ENCODE peak calls at places on chromosomes 7 and 10, in eight cellular contexts. G, S, F, Q, C, N, X and T are unnamed samples.

GRCh38 chr10:104046651-104047050 is 39.0 kb downstream of the COL17A1 start:
- DNase-seq in C (no peak), N (no peak), F (no peak), Q (no peak), S (no peak), G (no peak), X (no peak), T (no peak)

GRCh38 chr7:23211542-23211941 is 29.7 kb downstream of the NUP42 start:
- DNase-seq in C (no peak), Q (no peak), G (no peak), N (no peak), X (no peak), F (no peak), S (no peak), T (no peak)

GRCh38 chr10:71265618-71266146 is 53.3 kb downstream of the UNC5B start:
- DNase-seq in S (no peak), F (no peak), X (no peak), C (no peak), N (no peak), G (no peak), Q (no peak), T (peak)

GRCh38 chr10:25683291-25683690 is 250.7 kb upstream of the MYO3A start:
- DNase-seq in S (no peak), G (no peak), C (no peak), X (no peak), Q (no peak), F (no peak), N (no peak), T (no peak)

GRCh38 chr10:124636271-124636993 is 107.7 kb downstream of the FAM53B start:
- DNase-seq in C (no peak), F (no peak), X (no peak), N (peak), G (no peak), Q (no peak), S (no peak), T (no peak)

GRCh38 chr7:102859084-102859798 is 53.6 kb upstream of the LRRC17 start:
- DNase-seq in N (no peak), G (no peak), F (no peak), S (no peak), C (no peak), X (no peak), Q (no peak), T (no peak)

GRCh38 chr7:136687693-136688322 is 180.6 kb upstream of the CHRM2 start:
- DNase-seq in S (peak), F (no peak), G (peak), N (no peak), C (no peak), Q (no peak), X (peak), T (no peak)

GRCh38 chr7:123754295-123754871 is 5.6 kb upstream of the WASL start:
- DNase-seq in S (no peak), Q (no peak), C (no peak), F (no peak), X (no peak), G (no peak), N (no peak), T (no peak)

GRCh38 chr10:120505056-120505455 is 48.0 kb downstream of the PLPP4 start:
- DNase-seq in F (no peak), X (no peak), S (no peak), N (no peak), Q (no peak), C (no peak), G (no peak), T (no peak)

GRCh38 chr7:151853896-151854807 is 22.8 kb downstream of the PRKAG2 start:
- DNase-seq in Q (no peak), X (no peak), F (no peak), S (no peak), G (no peak), N (no peak), C (no peak), T (peak)

GRCh38 chr10:52314007-52314821 is at the start of gene DKK1:
- DNase-seq in S (peak), Q (peak), G (no peak), C (peak), F (peak), X (peak), N (no peak), T (peak)

GRCh38 chr10:127738512-127739424 is 1.8 kb downstream of the FOXI2 start:
- DNase-seq in Q (no peak), N (no peak), F (no peak), C (no peak), G (peak), S (no peak), X (no peak), T (no peak)

GRCh38 chr7:88309845-88310244 is 3.2 kb upstream of the STEAP4 start:
- DNase-seq in Q (no peak), F (no peak), G (no peak), X (no peak), S (peak), C (no peak), N (no peak), T (no peak)

GRCh38 chr10:48931188-48931587 is 8.5 kb downstream of the LRRC18 start:
- DNase-seq in G (no peak), Q (no peak), C (no peak), N (no peak), X (no peak), S (no peak), F (no peak), T (no peak)

GRCh38 chr10:59627366-59628018 is 82.2 kb downstream of the SLC16A9 start:
- DNase-seq in S (no peak), N (no peak), C (no peak), F (no peak), Q (no peak), X (no peak), G (no peak), T (no peak)

GRCh38 chr7:20267482-20267881 is 50.3 kb upstream of the MACC1 start:
- DNase-seq in N (no peak), F (no peak), X (no peak), C (no peak), S (no peak), Q (no peak), G (no peak), T (no peak)

GRCh38 chr10:69086131-69086530 is 1.8 kb upstream of the SRGN start:
- DNase-seq in C (no peak), Q (no peak), X (no peak), S (no peak), N (no peak), F (no peak), G (no peak), T (peak)

GRCh38 chr7:33888206-33888605 is 17.1 kb upstream of the BMPER start:
- DNase-seq in F (no peak), S (peak), X (no peak), Q (no peak), G (no peak), N (no peak), C (no peak), T (no peak)

GRCh38 chr7:99784007-99784406 is at the start of gene CYP3A4:
- DNase-seq in C (no peak), G (no peak), N (no peak), F (no peak), Q (no peak), X (no peak), S (no peak), T (no peak)

GRCh38 chr10:48231699-48232315 is 42.7 kb downstream of the FRMPD2 start:
- DNase-seq in N (no peak), S (no peak), X (no peak), Q (no peak), C (no peak), F (no peak), G (no peak), T (no peak)

GRCh38 chr10:49103761-49104160 is 11.6 kb downstream of the VSTM4 start:
- DNase-seq in N (no peak), G (no peak), X (no peak), Q (no peak), C (no peak), S (no peak), F (no peak), T (no peak)

GRCh38 chr7:95373323-95373722 is 22.9 kb downstream of the PON3 start:
- DNase-seq in C (no peak), S (no peak), Q (no peak), X (no peak), F (no peak), N (no peak), G (no peak), T (no peak)

GRCh38 chr10:52632591-52632990 is 140.0 kb downstream of the MBL2 start:
- DNase-seq in G (no peak), X (no peak), S (no peak), F (no peak), Q (no peak), N (no peak), C (no peak), T (no peak)

GRCh38 chr10:1412531-1413189 is 324.7 kb downstream of the ADARB2 start:
- DNase-seq in X (no peak), G (peak), F (peak), Q (no peak), S (no peak), N (no peak), C (no peak), T (no peak)

GRCh38 chr10:75097666-75098285 is 13.7 kb upstream of the SAMD8 start:
- DNase-seq in S (no peak), Q (peak), C (no peak), N (no peak), G (no peak), X (no peak), F (no peak), T (no peak)

GRCh38 chr7:91083855-91084644 is 180.2 kb upstream of the FZD1 start:
- DNase-seq in X (peak), C (peak), N (no peak), S (peak), Q (no peak), G (no peak), F (peak), T (peak)

GRCh38 chr10:124688889-124689670 is 55.1 kb downstream of the FAM53B start:
- DNase-seq in S (no peak), Q (no peak), G (no peak), N (no peak), X (no peak), C (no peak), F (no peak), T (no peak)

GRCh38 chr10:128026620-128027281 is 99.5 kb downstream of the MKI67 start:
- DNase-seq in N (no peak), Q (no peak), C (no peak), X (no peak), S (no peak), F (no peak), G (no peak), T (no peak)